ENCODE peak calls at places on chromosomes 16 and 17, in seven cellular contexts. U, P, F, G, Q, M and V are unnamed samples.

GRCh38 chr16:70396209-70396904 is 42.5 kb downstream of the ST3GAL2 start:
- DNase-seq in U (no peak), P (no peak), F (no peak), G (no peak), Q (no peak), M (no peak), V (peak; percentile 27)

GRCh38 chr17:75779987-75780889 is 4.4 kb upstream of the UNK start:
- DNase-seq in U (no peak), P (no peak), F (no peak), G (no peak), Q (no peak), M (no peak), V (no peak)

GRCh38 chr17:72985882-72986720 is 106.4 kb downstream of the SLC39A11 start:
- DNase-seq in U (peak; percentile 44), P (peak; percentile 63), F (peak; percentile 70), G (peak; percentile 58), Q (peak; percentile 56), M (peak; percentile 82), V (peak; percentile 83)

GRCh38 chr16:82368041-82368440 is 198.0 kb upstream of the MPHOSPH6 start:
- DNase-seq in U (peak; percentile 50), P (no peak), F (peak; percentile 38), G (peak; percentile 12), Q (peak; percentile 30), M (peak; percentile 52), V (peak; percentile 54)

GRCh38 chr17:20993863-20994778 is 48.7 kb downstream of the USP22 start:
- DNase-seq in U (no peak), P (peak; percentile 65), F (no peak), G (no peak), Q (no peak), M (no peak), V (no peak)

GRCh38 chr17:17555151-17555550 is 36.4 kb downstream of the PEMT start:
- DNase-seq in U (no peak), P (no peak), F (no peak), G (no peak), Q (no peak), M (no peak), V (no peak)

GRCh38 chr17:67123692-67124091 is 79.3 kb downstream of the CACNG1 start:
- DNase-seq in U (no peak), P (no peak), F (no peak), G (no peak), Q (no peak), M (no peak), V (no peak)

GRCh38 chr17:41865596-41865893 is 322 bp upstream of the KLHL11 start:
- DNase-seq in U (no peak), P (no peak), F (no peak), G (no peak), Q (no peak), M (no peak), V (no peak)

GRCh38 chr16:85326794-85327181 is 214.5 kb upstream of the CIBAR2 start:
- DNase-seq in U (no peak), P (no peak), F (no peak), G (no peak), Q (no peak), M (no peak), V (no peak)
- H3K36me3 ChIP-seq in U (no peaks in the 10 kb centered on the region), P (no peaks in the 10 kb centered on the region), F (no peaks in the 10 kb centered on the region), G (no peaks in the 10 kb centered on the region), Q (no peaks in the 10 kb centered on the region), M (no peaks in the 10 kb centered on the region), V (no peaks in the 10 kb centered on the region)

GRCh38 chr17:29707212-29707571 is 84.5 kb upstream of the CORO6 start:
- DNase-seq in U (no peak), P (no peak), F (no peak), G (no peak), Q (no peak), M (no peak), V (no peak)

GRCh38 chr17:29709861-29710849 is 87.4 kb upstream of the CORO6 start:
- DNase-seq in U (no peak), P (no peak), F (no peak), G (no peak), Q (peak; percentile 26), M (no peak), V (no peak)

GRCh38 chr17:29710891-29711418 is 88.2 kb upstream of the CORO6 start:
- DNase-seq in U (no peak), P (no peak), F (no peak), G (peak; percentile 95), Q (peak; percentile 91), M (no peak), V (no peak)

GRCh38 chr17:29705352-29705751 is 82.6 kb upstream of the CORO6 start:
- DNase-seq in U (no peak), P (no peak), F (no peak), G (no peak), Q (no peak), M (no peak), V (no peak)

DNA sequence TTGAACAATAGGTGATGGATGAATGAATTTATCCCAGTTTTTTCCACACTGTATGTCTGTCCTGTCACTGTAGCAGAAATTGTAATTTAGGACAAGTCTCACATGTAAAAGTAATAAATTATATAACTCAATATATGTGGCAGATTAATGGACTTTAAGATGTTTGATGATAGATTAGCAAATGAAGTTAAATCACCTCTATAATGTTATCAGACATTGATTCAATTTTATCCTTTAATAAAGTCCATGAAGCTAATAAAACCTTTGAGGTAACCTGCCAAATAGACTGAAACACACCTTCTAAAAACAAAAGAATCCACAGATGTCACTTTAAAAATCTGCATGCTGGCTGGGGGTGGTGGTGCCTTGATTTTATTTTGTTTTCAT is 83.3 kb upstream of the CORO6 start:
- DNase-seq in U (no peak), P (no peak), F (no peak), G (no peak), Q (no peak), M (no peak), V (no peak)
- H3K4me3 ChIP-seq in U (no peak overlapping the region), P (peak overlapping the region; percentile 23), F (no peak overlapping the region), G (no peak overlapping the region), Q (no peak overlapping the region), M (no peak overlapping the region), V (no peak overlapping the region)

DNA sequence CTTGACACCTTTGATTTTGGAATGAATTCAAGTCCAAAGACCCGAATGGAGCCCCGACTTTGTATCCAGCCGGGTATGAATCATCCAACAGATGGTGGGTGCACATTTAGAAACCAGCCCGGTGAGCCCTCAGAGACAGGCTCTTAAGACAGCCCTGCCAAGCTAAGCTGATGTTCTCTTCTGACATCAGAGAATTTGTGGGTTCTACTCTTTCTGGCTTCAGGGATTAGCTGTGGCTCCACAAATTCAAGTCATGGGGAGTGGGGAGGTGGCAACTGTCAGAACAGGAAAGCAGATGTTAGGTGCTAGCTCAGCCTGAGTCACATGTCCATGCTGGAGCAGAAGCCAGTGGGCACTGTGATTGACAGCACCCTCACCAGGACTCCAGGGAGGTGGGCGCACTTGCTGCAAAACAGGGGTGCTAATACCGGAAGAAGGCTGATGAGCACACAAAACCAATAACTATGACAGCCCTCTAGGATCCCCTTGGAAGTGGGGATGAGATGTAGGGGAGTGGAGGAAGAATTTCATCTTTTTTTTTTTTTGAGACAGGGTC is 31.4 kb upstream of the XYLT2 start:
- DNase-seq in U (no peak), P (no peak), F (no peak), G (no peak), Q (peak; percentile 28), M (no peak), V (no peak)
- H3K27me3 ChIP-seq in U (peaks cover 43% of the 10 kb centered on the region), P (no peaks in the 10 kb centered on the region), F (no peaks in the 10 kb centered on the region), G (no peaks in the 10 kb centered on the region), Q (no peaks in the 10 kb centered on the region), M (peaks cover 2% of the 10 kb centered on the region), V (no peaks in the 10 kb centered on the region)

DNA sequence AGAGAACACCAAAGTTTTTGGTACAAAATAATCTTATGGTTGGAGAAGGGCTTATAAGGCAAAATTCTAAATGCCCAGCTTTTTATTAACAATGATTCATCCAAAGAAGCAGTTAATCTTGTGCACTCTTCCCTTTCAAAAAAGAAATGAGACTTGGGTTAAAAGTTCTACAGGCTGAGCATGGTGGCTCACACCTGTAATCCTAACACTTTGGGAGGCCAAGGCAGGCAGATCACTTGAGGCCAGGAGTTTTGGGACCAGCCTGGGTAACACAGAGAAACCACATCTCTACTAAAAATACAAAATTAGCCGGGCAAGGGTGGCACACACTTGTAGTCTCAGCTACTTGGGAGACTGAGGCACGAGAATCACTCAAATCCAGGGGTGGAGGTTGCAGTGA is 4.5 kb downstream of the SRSF1 start:
- DNase-seq in U (no peak), P (no peak), F (no peak), G (no peak), Q (no peak), M (no peak), V (no peak)
- H3K36me3 ChIP-seq in U (peaks cover 61% of the 10 kb centered on the region), P (peaks cover 75% of the 10 kb centered on the region), F (peaks cover 57% of the 10 kb centered on the region), G (peaks cover 59% of the 10 kb centered on the region), Q (peaks cover 14% of the 10 kb centered on the region), M (peaks cover 91% of the 10 kb centered on the region), V (peaks cover 26% of the 10 kb centered on the region)

GRCh38 chr17:30234296-30234695 is 1.2 kb downstream of the SLC6A4 start:
- DNase-seq in U (no peak), P (no peak), F (no peak), G (no peak), Q (no peak), M (no peak), V (peak; percentile 14)

GRCh38 chr17:30235386-30236296 is at the start of gene SLC6A4:
- DNase-seq in U (no peak), P (peak; percentile 48), F (no peak), G (peak; percentile 18), Q (no peak), M (no peak), V (peak; percentile 86)

GRCh38 chr17:30236807-30237206 is 1.3 kb upstream of the SLC6A4 start:
- DNase-seq in U (peak; percentile 49), P (peak; percentile 76), F (peak; percentile 7), G (peak; percentile 30), Q (peak; percentile 19), M (peak; percentile 42), V (peak; percentile 83)

GRCh38 chr17:30236297-30236624 is 764 bp upstream of the SLC6A4 start:
- DNase-seq in U (no peak), P (no peak), F (no peak), G (no peak), Q (no peak), M (no peak), V (no peak)

DNA sequence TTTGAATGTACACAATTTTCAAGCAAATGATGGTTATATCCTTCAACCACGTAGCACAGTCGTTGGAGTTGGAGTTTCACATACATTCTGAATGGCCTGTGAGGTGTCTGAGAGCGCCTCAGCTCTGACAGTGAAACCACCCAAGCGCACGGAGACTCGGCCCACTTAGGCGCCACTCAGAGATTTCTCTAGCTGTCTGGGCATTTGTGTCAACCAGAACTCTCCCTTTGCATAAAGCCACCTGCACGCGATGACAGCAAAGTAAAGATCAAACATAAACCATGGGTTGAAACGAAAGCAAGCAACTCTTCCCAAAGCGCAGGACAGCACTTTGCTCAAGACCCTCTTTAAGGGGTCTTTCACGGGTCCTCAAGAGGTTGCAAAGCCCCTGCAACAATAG is 543 bp downstream of the SLC6A4 start:
- DNase-seq in U (no peak), P (no peak), F (no peak), G (no peak), Q (no peak), M (no peak), V (no peak)
- H3K4me3 ChIP-seq in U (peak overlapping the region; percentile 64), P (peak overlapping the region; percentile 47), F (no peak overlapping the region), G (no peak overlapping the region), Q (peak overlapping the region; percentile 31), M (no peak overlapping the region), V (no peak overlapping the region)